ENCODE peak calls at places on chromosome 11, in four cellular contexts. V, Y, B and C are unnamed samples.

GRCh38 chr11:111624602-111625001 is 22.4 kb downstream of the SIK2 start:
- DNase-seq in Y (no peak), V (no peak), B (no peak), C (no peak)

GRCh38 chr11:118009821-118010737 is 23.9 kb downstream of the IL10RA start:
- DNase-seq in Y (no peak), B (no peak), V (no peak), C (no peak)

GRCh38 chr11:111570796-111571195 is 30.3 kb downstream of the LAYN start:
- DNase-seq in Y (no peak), V (no peak), B (no peak), C (no peak)

GRCh38 chr11:130762342-130763037 is 153.8 kb downstream of the SNX19 start:
- DNase-seq in V (peak), Y (no peak), B (no peak), C (no peak)

GRCh38 chr11:35619030-35619753 is 932 bp downstream of the FJX1 start:
- DNase-seq in Y (peak), B (no peak), V (peak), C (peak)

GRCh38 chr11:65864758-65865471 is 4.7 kb downstream of the MUS81 start:
- DNase-seq in B (no peak), V (no peak), Y (no peak), C (peak)

GRCh38 chr11:65113361-65113756 is 1.7 kb downstream of the TM7SF2 start:
- DNase-seq in V (peak), B (no peak), Y (peak), C (peak)

GRCh38 chr11:37533830-37534229 is 935.8 kb upstream of the RAG2 start:
- DNase-seq in V (no peak), B (no peak), Y (no peak), C (no peak)

GRCh38 chr11:27420722-27421572 is 51.6 kb downstream of the LGR4 start:
- DNase-seq in Y (no peak), B (no peak), V (no peak), C (no peak)
- H3K27ac ChIP-seq in Y (peak), B (peak), V (no peak), C (no peak)

DNA sequence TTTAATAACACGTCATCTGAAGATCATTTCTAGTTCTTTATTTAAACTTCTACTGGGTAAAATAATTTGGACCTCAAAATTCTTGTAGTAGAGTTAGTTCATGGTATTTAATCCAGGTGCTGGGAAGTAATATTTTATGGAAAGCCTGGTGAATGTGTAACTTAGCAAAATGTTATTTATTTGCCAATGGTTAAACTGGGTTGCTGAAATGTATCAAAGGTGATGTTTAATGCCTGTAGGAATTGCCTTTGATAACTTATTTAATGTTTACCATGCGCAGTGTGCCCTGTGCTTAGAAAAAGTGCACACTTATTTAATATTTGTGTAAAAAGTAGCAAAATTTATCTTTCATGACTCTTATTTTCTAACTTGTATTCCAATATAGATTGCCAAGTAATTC is 11.2 kb downstream of the OR5M11 start:
- DNase-seq in Y (no peak), B (no peak), V (peak), C (no peak)
- H3K27ac ChIP-seq in Y (no peak), B (no peak), V (peak), C (no peak)

DNA sequence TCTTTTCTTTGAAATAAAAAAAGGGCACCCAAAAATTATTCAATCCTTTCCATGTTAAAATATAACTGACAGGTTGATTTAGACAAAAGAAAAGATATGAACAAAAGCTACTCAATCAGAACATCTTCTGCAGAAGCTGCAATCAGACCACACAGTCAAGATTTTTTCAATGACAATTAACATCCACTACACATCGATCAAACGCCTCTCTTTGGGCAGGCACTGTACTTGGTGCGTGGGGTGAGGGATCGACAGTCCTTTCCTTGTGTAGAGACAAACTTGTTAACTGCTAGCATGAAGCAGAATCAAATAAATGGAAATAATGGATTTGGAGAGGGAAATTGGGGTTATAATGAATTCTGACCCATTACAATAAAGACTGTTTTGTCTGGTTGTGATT is 71.2 kb upstream of the SESN3 start:
- DNase-seq in Y (no peak), B (no peak), V (no peak), C (no peak)
- H3K27ac ChIP-seq in Y (no peak), B (no peak), V (no peak), C (no peak)

GRCh38 chr11:46362146-46363030 is 15.1 kb downstream of the DGKZ start:
- DNase-seq in V (no peak), B (no peak), Y (no peak), C (no peak)
- H3K27ac ChIP-seq in V (peak), B (peak), Y (peak), C (peak)

DNA sequence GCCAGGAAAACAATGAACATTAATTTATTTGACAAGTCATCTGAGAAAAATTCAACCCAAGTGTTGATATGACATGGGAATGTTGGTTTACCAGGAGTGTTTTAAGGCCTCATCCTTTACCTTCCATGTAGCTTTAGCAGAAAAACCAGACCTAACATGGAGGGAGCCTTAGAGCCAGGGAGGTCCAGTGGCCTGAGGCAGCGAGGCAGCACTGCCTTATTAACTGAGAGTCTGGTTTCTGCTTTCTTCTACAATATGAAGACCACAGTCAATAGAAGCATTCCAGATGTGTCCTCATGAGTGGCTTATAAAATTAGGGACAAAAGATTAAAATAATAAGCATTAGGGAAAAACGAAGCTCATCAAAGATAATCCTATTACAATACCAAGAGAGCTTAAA is 61.5 kb downstream of the DKK3 start:
- DNase-seq in Y (no peak), V (no peak), B (no peak), C (no peak)
- H3K27ac ChIP-seq in Y (no peak), V (no peak), B (no peak), C (peak)